ENCODE peak calls at places on chromosomes 7 and 10, in five cellular contexts. One of them, this sample, is unnamed.
A peak's percentile ranks its signal among the peaks of the same experiment; 100 is the strongest.

GRCh38 chr10:47187592-47187991 is 112.4 kb upstream of the GDF10 start:
- DNase-seq in esophagus squamous epithelium: no peak
- DNase-seq in WERI-Rb-1: no peak
- DNase-seq in uterus: no peak
- DNase-seq in fibroblast of lung: no peak
- DNase-seq in this sample: no peak

GRCh38 chr10:44010873-44011602 is 362.4 kb upstream of the ZNF32 start:
- DNase-seq in WERI-Rb-1: no peak
- DNase-seq in fibroblast of lung: peak; percentile 54
- DNase-seq in uterus: no peak
- DNase-seq in esophagus squamous epithelium: no peak
- DNase-seq in this sample: no peak

GRCh38 chr10:52539463-52539862 is 225.4 kb downstream of the DKK1 start:
- DNase-seq in esophagus squamous epithelium: no peak
- DNase-seq in WERI-Rb-1: no peak
- DNase-seq in fibroblast of lung: peak; percentile 89
- DNase-seq in uterus: no peak
- DNase-seq in this sample: peak; percentile 40

GRCh38 chr7:20896996-20897395 is 110.3 kb upstream of the SP8 start:
- DNase-seq in fibroblast of lung: no peak
- DNase-seq in WERI-Rb-1: no peak
- DNase-seq in esophagus squamous epithelium: no peak
- DNase-seq in uterus: no peak
- DNase-seq in this sample: no peak

GRCh38 chr10:93063977-93064660 is 3.5 kb downstream of the CYP26C1 start:
- DNase-seq in esophagus squamous epithelium: no peak
- DNase-seq in uterus: no peak
- DNase-seq in WERI-Rb-1: no peak
- DNase-seq in fibroblast of lung: no peak
- DNase-seq in this sample: no peak

GRCh38 chr7:70775570-70776156 is 356.3 kb upstream of the GALNT17 start:
- DNase-seq in uterus: no peak
- DNase-seq in WERI-Rb-1: no peak
- DNase-seq in esophagus squamous epithelium: no peak
- DNase-seq in fibroblast of lung: peak; percentile 30
- DNase-seq in this sample: peak; percentile 33

GRCh38 chr10:178208-178607 is 43.0 kb downstream of the ZMYND11 start:
- DNase-seq in WERI-Rb-1: no peak
- DNase-seq in esophagus squamous epithelium: no peak
- DNase-seq in uterus: no peak
- DNase-seq in fibroblast of lung: peak; percentile 45
- DNase-seq in this sample: peak; percentile 64

GRCh38 chr7:134449596-134450194 is 9.2 kb downstream of the AKR1B1 start:
- DNase-seq in esophagus squamous epithelium: no peak
- DNase-seq in fibroblast of lung: no peak
- DNase-seq in uterus: no peak
- DNase-seq in WERI-Rb-1: no peak
- DNase-seq in this sample: peak; percentile 27

GRCh38 chr7:111495173-111495572 is 67.1 kb downstream of the IMMP2L start:
- DNase-seq in WERI-Rb-1: no peak
- DNase-seq in esophagus squamous epithelium: no peak
- DNase-seq in fibroblast of lung: no peak
- DNase-seq in uterus: no peak
- DNase-seq in this sample: no peak

GRCh38 chr7:157384301-157384700 is 47.5 kb downstream of the DNAJB6 start:
- DNase-seq in uterus: no peak
- DNase-seq in WERI-Rb-1: no peak
- DNase-seq in fibroblast of lung: peak; percentile 43
- DNase-seq in esophagus squamous epithelium: no peak
- DNase-seq in this sample: no peak

GRCh38 chr7:100434297-100435144 is 1.8 kb downstream of the PPP1R35 start:
- DNase-seq in esophagus squamous epithelium: no peak
- DNase-seq in WERI-Rb-1: no peak
- DNase-seq in fibroblast of lung: no peak
- DNase-seq in uterus: no peak
- DNase-seq in this sample: no peak

GRCh38 chr7:100441641-100442535 is 5.6 kb upstream of the PPP1R35 start:
- DNase-seq in esophagus squamous epithelium: no peak
- DNase-seq in WERI-Rb-1: no peak
- DNase-seq in uterus: no peak
- DNase-seq in fibroblast of lung: no peak
- DNase-seq in this sample: no peak

GRCh38 chr7:100435401-100436304 is 644 bp downstream of the PPP1R35 start:
- DNase-seq in esophagus squamous epithelium: no peak
- DNase-seq in fibroblast of lung: peak; percentile 33
- DNase-seq in uterus: no peak
- DNase-seq in WERI-Rb-1: peak; percentile 29
- DNase-seq in this sample: peak; percentile 27

GRCh38 chr7:100437150-100438100 is 1.1 kb upstream of the PPP1R35 start:
- DNase-seq in fibroblast of lung: no peak
- DNase-seq in uterus: peak; percentile 11
- DNase-seq in WERI-Rb-1: no peak
- DNase-seq in esophagus squamous epithelium: no peak
- DNase-seq in this sample: no peak

DNA sequence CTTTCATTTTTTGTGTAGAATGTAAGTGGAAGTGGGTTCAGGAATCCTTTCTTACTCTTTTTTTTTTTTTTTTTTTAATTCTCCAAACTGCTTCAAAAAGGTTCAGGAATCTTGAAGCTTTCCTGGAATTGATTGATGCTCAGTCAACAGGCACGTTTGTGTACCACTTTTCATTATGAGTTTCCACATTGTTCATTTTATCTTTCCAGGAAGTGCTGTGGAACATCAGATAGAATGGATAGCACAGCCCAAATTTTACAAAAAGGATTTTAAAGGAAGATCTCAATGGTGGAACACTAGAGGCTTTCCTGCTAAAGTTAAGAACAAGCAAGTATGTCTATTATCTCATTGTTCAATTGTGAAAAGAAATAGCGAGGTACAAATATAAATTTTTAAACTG is 1.9 kb upstream of the PPP1R35 start:
- DNase-seq in esophagus squamous epithelium: no peak
- DNase-seq in uterus: no peak
- DNase-seq in WERI-Rb-1: no peak
- DNase-seq in fibroblast of lung: no peak
- DNase-seq in this sample: no peak
- TF ChIP-seq CTCF in esophagus squamous epithelium: no peak
- TF ChIP-seq CTCF in uterus: no peak
- TF ChIP-seq CTCF in WERI-Rb-1: no peak
- TF ChIP-seq CTCF in fibroblast of lung: no peak
- TF ChIP-seq CTCF in this sample: no peak

GRCh38 chr10:101286248-101287046 is 57.2 kb upstream of the LBX1 start:
- DNase-seq in WERI-Rb-1: no peak
- DNase-seq in uterus: no peak
- DNase-seq in fibroblast of lung: no peak
- DNase-seq in esophagus squamous epithelium: no peak
- DNase-seq in this sample: no peak

GRCh38 chr10:101287183-101287830 is 58.0 kb upstream of the LBX1 start:
- DNase-seq in fibroblast of lung: no peak
- DNase-seq in uterus: no peak
- DNase-seq in esophagus squamous epithelium: no peak
- DNase-seq in WERI-Rb-1: no peak
- DNase-seq in this sample: no peak

GRCh38 chr10:101289541-101289940 is 60.3 kb upstream of the LBX1 start:
- DNase-seq in esophagus squamous epithelium: no peak
- DNase-seq in uterus: no peak
- DNase-seq in WERI-Rb-1: no peak
- DNase-seq in fibroblast of lung: no peak
- DNase-seq in this sample: no peak

GRCh38 chr10:101290415-101290814 is 61.2 kb upstream of the LBX1 start:
- DNase-seq in fibroblast of lung: no peak
- DNase-seq in WERI-Rb-1: no peak
- DNase-seq in esophagus squamous epithelium: no peak
- DNase-seq in uterus: no peak
- DNase-seq in this sample: no peak

DNA sequence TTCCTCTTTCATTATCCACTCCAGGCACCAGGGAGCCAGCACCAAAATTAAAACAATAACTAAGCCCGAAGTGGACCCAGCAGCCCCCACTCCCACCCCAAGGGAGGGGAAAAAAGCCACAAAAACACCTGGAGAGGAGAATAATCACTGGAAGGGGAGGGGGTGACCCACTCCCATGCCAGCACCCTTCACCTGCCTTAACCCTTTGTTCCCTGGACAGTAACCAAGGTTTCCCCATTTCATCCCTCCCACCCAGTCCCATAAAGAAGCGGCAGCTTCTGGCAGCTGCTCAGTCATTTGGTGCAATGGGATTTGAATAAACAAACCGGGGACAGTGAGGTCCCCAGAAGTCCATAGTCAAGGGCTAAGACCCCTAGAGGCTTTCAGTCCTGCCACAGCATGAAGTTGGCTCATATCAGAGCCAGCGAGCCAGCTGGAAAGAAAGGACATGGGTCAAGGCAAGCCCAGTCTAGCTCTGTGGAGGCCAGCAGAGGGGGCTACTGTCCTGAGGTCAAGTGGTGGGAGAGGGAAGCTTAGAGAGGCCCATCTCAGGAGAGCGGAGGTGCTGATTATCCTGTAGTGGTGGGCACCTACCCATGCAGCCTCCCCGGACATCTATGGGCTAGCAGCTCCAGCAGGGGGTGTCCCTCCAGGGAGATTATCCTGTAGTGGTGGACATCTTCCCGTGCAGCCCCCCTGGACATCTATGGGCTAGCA is 58.8 kb upstream of the LBX1 start:
- DNase-seq in esophagus squamous epithelium: no peak
- DNase-seq in fibroblast of lung: peak; percentile 17
- DNase-seq in uterus: no peak
- DNase-seq in WERI-Rb-1: peak; percentile 86
- DNase-seq in this sample: no peak
- H3K4me3 ChIP-seq in esophagus squamous epithelium: no peak overlapping the region
- H3K4me3 ChIP-seq in fibroblast of lung: no peak overlapping the region
- H3K4me3 ChIP-seq in uterus: no peak overlapping the region
- H3K4me3 ChIP-seq in WERI-Rb-1: no peak overlapping the region
- H3K4me3 ChIP-seq in this sample: no peak overlapping the region

GRCh38 chr7:141704741-141705140 is 2.8 kb upstream of the DENND11 start:
- DNase-seq in uterus: no peak
- DNase-seq in esophagus squamous epithelium: no peak
- DNase-seq in WERI-Rb-1: no peak
- DNase-seq in fibroblast of lung: no peak
- DNase-seq in this sample: no peak
- TF ChIP-seq CTCF in uterus: no peak
- TF ChIP-seq CTCF in esophagus squamous epithelium: no peak
- TF ChIP-seq CTCF in WERI-Rb-1: no peak
- TF ChIP-seq CTCF in fibroblast of lung: no peak
- TF ChIP-seq CTCF in this sample: no peak

GRCh38 chr10:84191106-84191505 is 3.2 kb upstream of the CDHR1 start:
- DNase-seq in uterus: no peak
- DNase-seq in fibroblast of lung: no peak
- DNase-seq in esophagus squamous epithelium: no peak
- DNase-seq in WERI-Rb-1: no peak
- DNase-seq in this sample: no peak

GRCh38 chr10:84188815-84189214 is 5.5 kb upstream of the CDHR1 start:
- DNase-seq in fibroblast of lung: no peak
- DNase-seq in uterus: no peak
- DNase-seq in esophagus squamous epithelium: no peak
- DNase-seq in WERI-Rb-1: no peak
- DNase-seq in this sample: no peak

GRCh38 chr10:84193846-84194423 is 402 bp upstream of the CDHR1 start:
- DNase-seq in esophagus squamous epithelium: no peak
- DNase-seq in uterus: no peak
- DNase-seq in WERI-Rb-1: no peak
- DNase-seq in fibroblast of lung: no peak
- DNase-seq in this sample: no peak

GRCh38 chr10:84193327-84193726 is 1.0 kb upstream of the CDHR1 start:
- DNase-seq in esophagus squamous epithelium: no peak
- DNase-seq in uterus: no peak
- DNase-seq in WERI-Rb-1: no peak
- DNase-seq in fibroblast of lung: no peak
- DNase-seq in this sample: no peak

DNA sequence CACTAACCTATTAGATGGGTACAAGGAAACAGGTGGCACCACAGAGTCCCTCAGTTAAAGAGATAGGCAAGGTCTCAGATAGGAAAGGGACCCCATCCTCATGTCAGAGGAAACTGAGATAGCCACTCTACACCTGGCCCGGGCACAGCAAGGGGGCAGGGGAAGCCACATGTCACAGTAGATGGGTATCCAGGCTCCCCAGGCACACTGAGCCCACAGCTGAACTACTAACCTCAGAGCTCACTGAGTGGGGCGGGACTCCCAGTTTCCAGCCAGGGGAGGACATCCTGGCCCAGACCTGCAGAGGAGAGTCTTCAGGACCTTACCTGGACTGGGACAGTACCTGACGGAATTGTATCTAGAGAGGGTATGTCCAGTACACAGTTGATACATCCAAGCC is 3.7 kb upstream of the CDHR1 start:
- DNase-seq in WERI-Rb-1: no peak
- DNase-seq in uterus: no peak
- DNase-seq in esophagus squamous epithelium: no peak
- DNase-seq in fibroblast of lung: no peak
- DNase-seq in this sample: no peak
- H3K4me3 ChIP-seq in WERI-Rb-1: no peak overlapping the region
- H3K4me3 ChIP-seq in uterus: no peak overlapping the region
- H3K4me3 ChIP-seq in esophagus squamous epithelium: no peak overlapping the region
- H3K4me3 ChIP-seq in fibroblast of lung: no peak overlapping the region
- H3K4me3 ChIP-seq in this sample: no peak overlapping the region

DNA sequence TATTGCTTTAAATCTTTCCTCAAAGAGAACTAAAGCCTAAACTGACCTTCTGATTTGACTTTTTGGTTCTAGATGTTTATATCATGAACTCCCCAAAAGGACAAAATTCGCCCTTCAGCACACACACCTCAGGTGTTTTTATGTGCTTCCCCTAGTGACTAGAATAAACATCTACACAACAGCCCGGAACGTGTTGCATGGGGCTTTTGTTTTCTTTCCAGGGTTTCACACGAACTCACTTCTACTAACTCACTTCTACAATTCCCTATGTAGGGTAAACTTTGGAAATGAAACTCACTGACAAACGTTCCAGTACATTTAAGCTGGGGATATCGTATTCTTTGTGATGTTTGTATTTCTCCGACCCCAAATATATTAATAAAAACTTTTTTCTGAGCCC is 1.4 kb downstream of the TRA2A start:
- DNase-seq in WERI-Rb-1: no peak
- DNase-seq in uterus: no peak
- DNase-seq in fibroblast of lung: peak; percentile 33
- DNase-seq in esophagus squamous epithelium: no peak
- DNase-seq in this sample: peak; percentile 36
- TF ChIP-seq CTCF in WERI-Rb-1: no peak
- TF ChIP-seq CTCF in uterus: no peak
- TF ChIP-seq CTCF in fibroblast of lung: no peak
- TF ChIP-seq CTCF in esophagus squamous epithelium: no peak
- TF ChIP-seq CTCF in this sample: peak; percentile 22

GRCh38 chr10:16828731-16829175 is 11.5 kb upstream of the RSU1 start:
- DNase-seq in esophagus squamous epithelium: no peak
- DNase-seq in uterus: peak; percentile 57
- DNase-seq in WERI-Rb-1: no peak
- DNase-seq in fibroblast of lung: peak; percentile 85
- DNase-seq in this sample: peak; percentile 83
- H3K4me3 ChIP-seq in esophagus squamous epithelium: peak overlapping the region; percentile 28
- H3K4me3 ChIP-seq in uterus: no peak overlapping the region
- H3K4me3 ChIP-seq in WERI-Rb-1: no peak overlapping the region
- H3K4me3 ChIP-seq in fibroblast of lung: no peak overlapping the region
- H3K4me3 ChIP-seq in this sample: peak overlapping the region; percentile 34

DNA sequence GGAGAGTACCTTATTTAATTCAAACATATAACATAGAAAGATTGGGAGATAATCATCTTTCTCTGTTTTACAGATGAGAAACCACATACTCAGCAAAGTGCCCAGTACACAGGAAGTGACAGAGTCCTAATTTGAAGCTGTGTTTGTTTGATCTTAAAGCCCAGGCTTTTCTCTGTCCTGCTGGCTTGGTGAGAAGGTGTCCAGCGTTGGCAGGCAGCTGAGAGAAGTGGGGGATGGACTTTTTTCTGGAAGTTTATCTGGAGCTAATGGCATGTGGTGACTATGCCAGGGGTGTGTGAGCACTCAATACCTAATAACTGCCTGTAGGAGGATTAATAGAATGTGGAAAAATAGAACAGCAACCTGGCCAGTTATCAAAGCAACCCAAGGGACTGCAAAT is 60.8 kb downstream of the NPSR1 start:
- DNase-seq in uterus: no peak
- DNase-seq in fibroblast of lung: no peak
- DNase-seq in WERI-Rb-1: no peak
- DNase-seq in esophagus squamous epithelium: no peak
- DNase-seq in this sample: no peak
- TF ChIP-seq CTCF in uterus: no peak
- TF ChIP-seq CTCF in fibroblast of lung: no peak
- TF ChIP-seq CTCF in WERI-Rb-1: no peak
- TF ChIP-seq CTCF in esophagus squamous epithelium: no peak
- TF ChIP-seq CTCF in this sample: no peak